ENCODE peak calls at places on chromosomes 11 and 22, in ten cellular contexts. U, Z, D, M, X, K, A, I, Y and C are unnamed samples.

GRCh38 chr11:66593650-66594049 is 665 bp downstream of the CCS start:
- DNase-seq in U (no peak), Z (no peak), D (no peak), M (no peak), X (no peak), K (no peak), A (no peak), I (no peak), Y (no peak), C (no peak)

GRCh38 chr11:114821626-114822025 is 143.3 kb downstream of the NXPE2 start:
- DNase-seq in U (no peak), Z (peak), D (peak), M (no peak), X (no peak), K (no peak), A (no peak), I (peak), Y (no peak), C (no peak)

GRCh38 chr11:107769189-107769588 is 57.3 kb upstream of the SLN start:
- DNase-seq in U (no peak), Z (no peak), D (peak), M (no peak), X (no peak), K (no peak), A (peak), I (peak), Y (no peak), C (no peak)

GRCh38 chr11:440065-441042 is 1.5 kb downstream of the ANO9 start:
- DNase-seq in U (no peak), Z (no peak), D (peak), M (no peak), X (peak), K (no peak), A (no peak), I (no peak), Y (no peak), C (no peak)

GRCh38 chr11:62400281-62400680 is 18.6 kb upstream of the SCGB1A1 start:
- DNase-seq in U (no peak), Z (no peak), D (no peak), M (no peak), X (no peak), K (no peak), A (no peak), I (no peak), Y (peak), C (no peak)

GRCh38 chr22:19350476-19350859 is 58.9 kb upstream of the CLTCL1 start:
- DNase-seq in U (no peak), Z (no peak), D (no peak), M (no peak), X (no peak), K (no peak), A (no peak), I (no peak), Y (no peak), C (no peak)

GRCh38 chr11:1573077-1573846 is 1.2 kb upstream of the DUSP8 start:
- DNase-seq in U (no peak), Z (peak), D (no peak), M (no peak), X (peak), K (no peak), A (no peak), I (no peak), Y (no peak), C (no peak)

GRCh38 chr11:120900642-120901041 is 123.3 kb upstream of the TBCEL start:
- DNase-seq in U (no peak), Z (no peak), D (no peak), M (no peak), X (peak), K (no peak), A (no peak), I (no peak), Y (no peak), C (no peak)

GRCh38 chr11:17760102-17761029 is 25.8 kb downstream of the KCNC1 start:
- DNase-seq in U (peak), Z (peak), D (peak), M (no peak), X (peak), K (no peak), A (no peak), I (peak), Y (no peak), C (no peak)

GRCh38 chr11:13826505-13827278 is 135.8 kb upstream of the SPON1 start:
- DNase-seq in U (no peak), Z (no peak), D (no peak), M (no peak), X (no peak), K (no peak), A (no peak), I (peak), Y (no peak), C (no peak)

GRCh38 chr11:98679673-98680072 is 341.1 kb upstream of the CNTN5 start:
- DNase-seq in U (no peak), Z (no peak), D (no peak), M (no peak), X (no peak), K (no peak), A (no peak), I (no peak), Y (no peak), C (no peak)

GRCh38 chr11:124172599-124172998 is 10.5 kb upstream of the OR10D3 start:
- DNase-seq in U (no peak), Z (no peak), D (no peak), M (no peak), X (no peak), K (no peak), A (no peak), I (no peak), Y (no peak), C (no peak)

GRCh38 chr22:25360411-25360810 is 141.0 kb downstream of the CRYBB2 start:
- DNase-seq in U (no peak), Z (no peak), D (no peak), M (no peak), X (no peak), K (no peak), A (no peak), I (no peak), Y (no peak), C (no peak)

GRCh38 chr22:19817561-19818263 is 37.0 kb downstream of the GNB1L start:
- DNase-seq in U (no peak), Z (peak), D (no peak), M (no peak), X (no peak), K (no peak), A (no peak), I (no peak), Y (no peak), C (no peak)

GRCh38 chr11:102580185-102580951 is 44.8 kb downstream of the MMP20 start:
- DNase-seq in U (peak), Z (no peak), D (no peak), M (no peak), X (no peak), K (no peak), A (no peak), I (peak), Y (no peak), C (no peak)

GRCh38 chr11:10493041-10493663 is 38.1 kb downstream of the AMPD3 start:
- DNase-seq in U (no peak), Z (peak), D (no peak), M (no peak), X (no peak), K (peak), A (no peak), I (no peak), Y (no peak), C (no peak)

GRCh38 chr11:9851366-9851765 is 187.5 kb downstream of the SWAP70 start:
- DNase-seq in U (no peak), Z (no peak), D (peak), M (no peak), X (no peak), K (no peak), A (no peak), I (peak), Y (no peak), C (peak)

GRCh38 chr11:14980854-14981253 is 8.7 kb upstream of the CALCA start:
- DNase-seq in U (no peak), Z (no peak), D (peak), M (no peak), X (no peak), K (no peak), A (no peak), I (peak), Y (no peak), C (peak)

GRCh38 chr11:17528906-17529813 is 15.1 kb downstream of the USH1C start:
- DNase-seq in U (no peak), Z (no peak), D (no peak), M (no peak), X (no peak), K (no peak), A (no peak), I (no peak), Y (no peak), C (no peak)

GRCh38 chr11:26442131-26442530 is 110.2 kb downstream of the ANO3 start:
- DNase-seq in U (no peak), Z (no peak), D (peak), M (no peak), X (no peak), K (no peak), A (peak), I (peak), Y (no peak), C (peak)

GRCh38 chr22:39893526-39893925 is at the start of gene ENTHD1:
- DNase-seq in U (no peak), Z (no peak), D (no peak), M (no peak), X (no peak), K (no peak), A (no peak), I (no peak), Y (no peak), C (no peak)

GRCh38 chr11:72353861-72354260 is 80.5 kb downstream of the CLPB start:
- DNase-seq in U (no peak), Z (no peak), D (peak), M (no peak), X (no peak), K (no peak), A (no peak), I (peak), Y (no peak), C (no peak)

GRCh38 chr11:27868226-27868625 is 168.0 kb upstream of the BDNF start:
- DNase-seq in U (no peak), Z (no peak), D (no peak), M (no peak), X (no peak), K (no peak), A (no peak), I (no peak), Y (no peak), C (no peak)

GRCh38 chr11:61609970-61610347 is 29.1 kb upstream of the SYT7 start:
- DNase-seq in U (no peak), Z (no peak), D (no peak), M (no peak), X (peak), K (no peak), A (no peak), I (peak), Y (no peak), C (no peak)

GRCh38 chr11:57485217-57486007 is 25.1 kb downstream of the RTN4RL2 start:
- DNase-seq in U (no peak), Z (no peak), D (peak), M (no peak), X (no peak), K (no peak), A (no peak), I (peak), Y (no peak), C (no peak)

GRCh38 chr11:72738199-72739141 is 13.7 kb downstream of the ARAP1 start:
- DNase-seq in U (no peak), Z (no peak), D (no peak), M (no peak), X (no peak), K (no peak), A (no peak), I (peak), Y (no peak), C (no peak)

GRCh38 chr11:61580292-61580888 is 486 bp downstream of the SYT7 start:
- DNase-seq in U (no peak), Z (no peak), D (no peak), M (no peak), X (no peak), K (no peak), A (no peak), I (no peak), Y (no peak), C (no peak)

GRCh38 chr11:91997178-91997577 is 227.4 kb upstream of the FAT3 start:
- DNase-seq in U (no peak), Z (no peak), D (no peak), M (no peak), X (no peak), K (no peak), A (no peak), I (no peak), Y (no peak), C (no peak)

GRCh38 chr11:104650234-104650633 is 248.0 kb downstream of the CASP12 start:
- DNase-seq in U (no peak), Z (no peak), D (no peak), M (no peak), X (no peak), K (no peak), A (no peak), I (no peak), Y (no peak), C (no peak)

GRCh38 chr22:48750826-48751440 is 1076.7 kb downstream of the BRD1 start:
- DNase-seq in U (no peak), Z (no peak), D (no peak), M (no peak), X (no peak), K (peak), A (no peak), I (no peak), Y (no peak), C (no peak)

GRCh38 chr22:21719024-21719423 is 16.6 kb downstream of the YPEL1 start:
- DNase-seq in U (no peak), Z (no peak), D (no peak), M (no peak), X (no peak), K (no peak), A (no peak), I (no peak), Y (no peak), C (no peak)

GRCh38 chr22:44932493-44932892 is 77.3 kb downstream of the PHF21B start:
- DNase-seq in U (no peak), Z (no peak), D (no peak), M (no peak), X (no peak), K (no peak), A (no peak), I (no peak), Y (no peak), C (no peak)

GRCh38 chr11:119236891-119237290 is 30.8 kb downstream of the CBL start:
- DNase-seq in U (no peak), Z (no peak), D (peak), M (peak), X (no peak), K (no peak), A (no peak), I (no peak), Y (no peak), C (no peak)

GRCh38 chr22:19038164-19038546 is 84.1 kb downstream of the DGCR2 start:
- DNase-seq in U (no peak), Z (no peak), D (no peak), M (no peak), X (no peak), K (no peak), A (no peak), I (no peak), Y (no peak), C (no peak)

GRCh38 chr11:111829185-111829968 is 42.0 kb downstream of the ALG9 start:
- DNase-seq in U (no peak), Z (no peak), D (no peak), M (no peak), X (no peak), K (no peak), A (no peak), I (no peak), Y (no peak), C (no peak)

GRCh38 chr22:44493206-44493605 is 4.8 kb downstream of the RTL6 start:
- DNase-seq in U (no peak), Z (no peak), D (no peak), M (no peak), X (no peak), K (no peak), A (no peak), I (no peak), Y (no peak), C (no peak)

GRCh38 chr11:73982990-73983763 is 534 bp upstream of the UCP2 start:
- DNase-seq in U (peak), Z (peak), D (peak), M (peak), X (peak), K (peak), A (peak), I (peak), Y (peak), C (no peak)

GRCh38 chr11:6612816-6613136 is 760 bp upstream of the TAF10 start:
- DNase-seq in U (no peak), Z (peak), D (no peak), M (no peak), X (peak), K (no peak), A (no peak), I (no peak), Y (no peak), C (no peak)
- H3K4me3 ChIP-seq in U (peak), Z (peak), D (peak), M (peak), X (peak), K (peak), A (peak), I (peak), Y (peak), C (peak)

DNA sequence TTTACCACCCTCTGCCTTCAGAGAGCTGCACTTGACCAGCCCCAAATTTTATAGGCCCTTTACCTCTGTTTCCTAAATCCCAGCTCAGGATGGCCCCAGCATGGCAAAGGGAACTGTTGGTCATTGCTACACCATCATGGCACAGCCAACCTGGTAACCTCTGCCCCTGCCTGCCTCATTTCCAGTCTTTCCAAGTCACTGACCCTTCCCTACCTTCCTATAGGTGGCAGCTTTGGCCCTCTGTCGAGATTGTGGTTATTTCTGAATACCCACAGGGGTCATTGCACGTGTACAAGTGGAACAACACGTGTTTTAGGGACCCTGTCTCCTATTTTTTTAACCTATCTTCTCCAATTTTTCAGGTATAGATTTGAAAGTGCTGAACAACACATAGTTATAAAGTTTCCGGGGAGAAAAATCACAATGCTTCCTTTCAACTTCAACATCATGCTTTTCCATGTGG is 2.8 kb downstream of the GALNT18 start:
- DNase-seq in U (no peak), Z (no peak), D (no peak), M (no peak), X (no peak), K (no peak), A (no peak), I (no peak), Y (no peak), C (no peak)
- TF ChIP-seq CTCF in U (peak), Z (no peak), D (no peak), M (no peak), X (no peak), K (no peak), A (no peak), I (peak), Y (no peak), C (no peak)

GRCh38 chr11:78428773-78429172 is 11.2 kb upstream of the GAB2 start:
- DNase-seq in U (no peak), Z (no peak), D (no peak), M (no peak), X (no peak), K (no peak), A (no peak), I (no peak), Y (no peak), C (no peak)
- H3K4me3 ChIP-seq in U (no peak), Z (no peak), D (no peak), M (no peak), X (no peak), K (no peak), A (no peak), I (no peak), Y (no peak), C (no peak)

GRCh38 chr22:41832553-41833368 is at the start of gene SREBF2:
- DNase-seq in U (peak), Z (peak), D (peak), M (peak), X (peak), K (peak), A (peak), I (peak), Y (peak), C (peak)
- TF ChIP-seq CTCF in U (no peak), Z (peak), D (no peak), M (no peak), X (no peak), K (no peak), A (no peak), I (peak), Y (no peak), C (no peak)

GRCh38 chr11:7578276-7578955 is 64.6 kb downstream of the PPFIBP2 start:
- DNase-seq in U (no peak), Z (no peak), D (no peak), M (no peak), X (peak), K (peak), A (no peak), I (no peak), Y (no peak), C (no peak)
- H3K4me3 ChIP-seq in U (no peak), Z (no peak), D (peak), M (peak), X (peak), K (peak), A (peak), I (no peak), Y (peak), C (peak)

GRCh38 chr22:50189849-50190181 is 4.1 kb downstream of the TRABD start:
- DNase-seq in U (no peak), Z (no peak), D (peak), M (no peak), X (no peak), K (no peak), A (no peak), I (no peak), Y (no peak), C (no peak)

GRCh38 chr22:50192056-50192824 is 6.5 kb downstream of the TRABD start:
- DNase-seq in U (no peak), Z (no peak), D (no peak), M (no peak), X (no peak), K (no peak), A (no peak), I (peak), Y (no peak), C (no peak)

GRCh38 chr22:50191041-50191740 is 5.5 kb downstream of the TRABD start:
- DNase-seq in U (no peak), Z (no peak), D (no peak), M (no peak), X (peak), K (no peak), A (no peak), I (no peak), Y (no peak), C (no peak)

GRCh38 chr22:50189184-50189848 is 3.6 kb downstream of the TRABD start:
- DNase-seq in U (no peak), Z (peak), D (no peak), M (no peak), X (no peak), K (no peak), A (no peak), I (no peak), Y (no peak), C (no peak)

GRCh38 chr22:50190182-50190951 is 4.7 kb downstream of the TRABD start:
- DNase-seq in U (peak), Z (peak), D (peak), M (no peak), X (peak), K (no peak), A (no peak), I (peak), Y (peak), C (no peak)
- TF ChIP-seq CTCF in U (peak), Z (peak), D (peak), M (peak), X (peak), K (no peak), A (peak), I (peak), Y (peak), C (peak)

GRCh38 chr11:89491141-89491690 is at the start of gene NOX4:
- DNase-seq in U (no peak), Z (peak), D (peak), M (no peak), X (peak), K (peak), A (no peak), I (no peak), Y (peak), C (no peak)

GRCh38 chr11:89487016-89487415 is 4.2 kb downstream of the NOX4 start:
- DNase-seq in U (no peak), Z (no peak), D (peak), M (no peak), X (no peak), K (no peak), A (no peak), I (peak), Y (no peak), C (no peak)

DNA sequence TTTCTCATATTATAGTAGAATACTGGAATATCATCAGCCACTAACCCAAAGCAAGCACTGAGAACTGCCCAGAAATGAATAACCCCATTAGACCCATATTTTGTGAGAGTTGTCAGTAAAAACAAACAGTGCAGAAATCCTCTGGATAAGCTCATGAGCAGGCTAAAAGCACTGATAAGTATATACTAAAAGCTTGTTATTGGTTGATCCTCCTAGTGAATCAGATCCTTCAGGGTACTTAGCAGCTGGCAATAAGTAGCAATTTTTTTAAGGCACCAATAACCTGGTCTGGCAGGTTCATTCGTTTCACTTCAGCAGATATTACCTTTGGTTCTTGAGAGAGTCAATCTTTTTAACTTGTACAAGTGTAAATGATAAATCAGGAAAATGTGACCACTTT is 1.2 kb downstream of the NOX4 start:
- DNase-seq in U (no peak), Z (no peak), D (no peak), M (no peak), X (no peak), K (no peak), A (no peak), I (peak), Y (no peak), C (no peak)
- H3K4me3 ChIP-seq in U (peak), Z (no peak), D (no peak), M (peak), X (no peak), K (peak), A (no peak), I (no peak), Y (peak), C (no peak)